ENCODE peak calls at places on chromosomes 6 and 20, in seven cellular contexts. L is AG04450; C is CD4-positive, alpha-beta memory T cell; N is fibroblast of mammary gland; D is heart right ventricle; B is small intestine; U is brain microvascular endothelial cell. T is an unnamed sample.

GRCh38 chr20:50169329-50169823 is 15.9 kb upstream of the PEDS1 start:
- DNase-seq in C (peak; percentile 70), D (peak; percentile 82), U (peak; percentile 86), L (peak; percentile 50), B (peak; percentile 84), N (peak; percentile 83), T (peak; percentile 76)

GRCh38 chr20:50367739-50368375 is 142.3 kb upstream of the PTPN1 start:
- DNase-seq in C (no peak), D (no peak), N (no peak), L (no peak), B (no peak), U (no peak), T (no peak)

GRCh38 chr20:47377122-47377722 is 20.7 kb upstream of the ZMYND8 start:
- DNase-seq in U (no peak), B (no peak), L (no peak), C (no peak), N (no peak), D (no peak), T (peak; percentile 90)

GRCh38 chr6:149480502-149481280 is 4.1 kb downstream of the ZC3H12D start:
- DNase-seq in N (no peak), D (no peak), C (peak; percentile 79), B (no peak), U (no peak), L (no peak), T (no peak)

GRCh38 chr20:58510921-58511320 is 4.3 kb downstream of the APCDD1L start:
- DNase-seq in D (no peak), U (no peak), L (no peak), B (no peak), C (no peak), N (no peak), T (no peak)

GRCh38 chr6:28922841-28923317 is 906 bp downstream of the TRIM27 start:
- DNase-seq in C (peak; percentile 34), B (no peak), L (no peak), D (peak; percentile 59), N (peak; percentile 35), U (peak; percentile 23), T (peak; percentile 44)

GRCh38 chr6:81562169-81562568 is 190.3 kb downstream of the TENT5A start:
- DNase-seq in N (peak; percentile 69), U (peak; percentile 69), B (peak; percentile 32), L (peak; percentile 43), C (no peak), D (no peak), T (peak; percentile 16)

GRCh38 chr6:111057074-111057752 is 30.1 kb upstream of the SLC16A10 start:
- DNase-seq in N (peak; percentile 54), L (peak; percentile 11), U (no peak), C (peak; percentile 30), D (peak; percentile 18), B (peak; percentile 74), T (peak; percentile 62)

GRCh38 chr6:105302617-105303128 is 100.2 kb downstream of the PREP start:
- DNase-seq in D (no peak), L (no peak), U (no peak), B (no peak), N (no peak), C (no peak), T (no peak)

GRCh38 chr6:5190467-5190866 is 70.3 kb downstream of the LYRM4 start:
- DNase-seq in N (peak; percentile 95), B (no peak), C (no peak), D (no peak), L (peak; percentile 83), U (peak; percentile 97), T (peak; percentile 92)

GRCh38 chr6:30960907-30961673 is 20.3 kb downstream of the MUCL3 start:
- DNase-seq in D (no peak), B (no peak), C (no peak), L (no peak), N (no peak), U (peak; percentile 30), T (peak; percentile 9)

GRCh38 chr6:13814938-13815575 is 700 bp upstream of the MCUR1 start:
- DNase-seq in N (peak; percentile 29), C (peak; percentile 1), D (no peak), L (no peak), U (no peak), B (no peak), T (no peak)

GRCh38 chr6:56764081-56764566 is 121.4 kb upstream of the DST start:
- DNase-seq in N (peak; percentile 56), C (no peak), D (no peak), U (no peak), B (peak; percentile 19), L (no peak), T (peak; percentile 64)

GRCh38 chr6:16237242-16237641 is 1.1 kb upstream of the GMPR start:
- DNase-seq in D (no peak), B (no peak), C (no peak), N (no peak), U (no peak), L (no peak), T (no peak)

GRCh38 chr20:39289831-39290230 is 327.7 kb downstream of the DHX35 start:
- DNase-seq in D (no peak), U (no peak), C (no peak), N (no peak), L (no peak), B (no peak), T (no peak)

GRCh38 chr6:3190779-3191178 is 33.4 kb upstream of the TUBB2A start:
- DNase-seq in C (no peak), L (no peak), N (no peak), D (no peak), U (no peak), B (no peak), T (no peak)

GRCh38 chr20:59326188-59326587 is 25.8 kb downstream of the EDN3 start:
- DNase-seq in B (no peak), N (no peak), U (no peak), D (no peak), L (no peak), C (no peak), T (no peak)

GRCh38 chr6:158311193-158311592 is 1.1 kb upstream of the TULP4 start:
- DNase-seq in D (no peak), U (no peak), B (no peak), N (peak; percentile 66), C (no peak), L (no peak), T (no peak)

GRCh38 chr20:3667434-3668037 is 4.3 kb upstream of the GFRA4 start:
- DNase-seq in C (no peak), B (no peak), D (no peak), U (no peak), N (no peak), L (no peak), T (no peak)

GRCh38 chr6:143397229-143398222 is 53.0 kb downstream of the ADAT2 start:
- DNase-seq in B (peak; percentile 75), U (peak; percentile 66), D (peak; percentile 44), N (peak; percentile 86), C (peak; percentile 46), L (peak; percentile 2), T (peak; percentile 100)

GRCh38 chr6:112035446-112035845 is 18.5 kb upstream of the CCN6 start:
- DNase-seq in B (no peak), C (no peak), D (no peak), U (no peak), L (no peak), N (peak; percentile 37), T (no peak)

GRCh38 chr6:108739496-108740330 is 108.5 kb upstream of the ARMC2 start:
- DNase-seq in U (no peak), B (no peak), N (peak; percentile 38), D (no peak), L (no peak), C (no peak), T (peak; percentile 89)

DNA sequence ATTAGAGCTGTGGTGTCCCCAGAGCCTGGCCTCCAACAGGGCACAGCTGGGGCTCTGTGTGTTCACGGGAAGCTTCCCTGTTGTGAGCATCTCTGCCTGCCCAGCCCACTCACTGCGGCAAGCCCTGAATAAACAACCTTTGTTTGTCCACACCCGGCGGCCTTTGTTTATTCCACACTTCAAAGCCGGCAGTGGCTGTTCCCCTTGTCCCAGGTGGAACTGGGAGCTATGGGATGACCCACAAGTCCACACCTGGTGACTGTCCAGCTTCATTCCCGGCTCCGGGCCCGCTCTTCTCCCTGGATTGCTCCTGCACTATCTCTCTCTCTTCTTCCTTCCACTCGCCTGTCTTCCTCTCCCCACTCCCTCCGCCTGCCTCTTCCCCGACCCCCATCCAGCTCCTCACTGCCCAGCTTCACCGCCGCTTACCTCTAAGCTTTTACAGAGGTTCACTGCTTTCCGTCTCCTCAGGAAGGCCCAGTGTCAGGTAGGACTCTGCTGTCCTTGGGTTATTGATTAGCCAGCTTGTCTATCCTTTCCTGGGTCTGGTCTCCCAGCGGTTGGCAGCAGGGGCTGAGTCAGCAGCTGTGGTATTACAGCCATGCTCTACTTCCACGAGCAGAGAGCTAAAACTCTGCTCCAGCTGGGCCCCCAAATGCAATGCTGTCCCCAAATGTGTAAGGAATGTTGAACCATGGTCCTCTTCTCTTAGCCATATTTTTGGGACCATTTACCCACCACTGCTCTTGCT is 17.8 kb downstream of the DACT2 start:
- DNase-seq in L (no peak), U (no peak), C (no peak), D (no peak), B (peak; percentile 79), N (no peak), T (no peak)
- H3K4me3 ChIP-seq in L (no peak overlapping the region), U (no peak overlapping the region), C (no peak overlapping the region), D (no peak overlapping the region), B (peak overlapping the region; percentile 34), N (no peak overlapping the region), T (no peak overlapping the region)

DNA sequence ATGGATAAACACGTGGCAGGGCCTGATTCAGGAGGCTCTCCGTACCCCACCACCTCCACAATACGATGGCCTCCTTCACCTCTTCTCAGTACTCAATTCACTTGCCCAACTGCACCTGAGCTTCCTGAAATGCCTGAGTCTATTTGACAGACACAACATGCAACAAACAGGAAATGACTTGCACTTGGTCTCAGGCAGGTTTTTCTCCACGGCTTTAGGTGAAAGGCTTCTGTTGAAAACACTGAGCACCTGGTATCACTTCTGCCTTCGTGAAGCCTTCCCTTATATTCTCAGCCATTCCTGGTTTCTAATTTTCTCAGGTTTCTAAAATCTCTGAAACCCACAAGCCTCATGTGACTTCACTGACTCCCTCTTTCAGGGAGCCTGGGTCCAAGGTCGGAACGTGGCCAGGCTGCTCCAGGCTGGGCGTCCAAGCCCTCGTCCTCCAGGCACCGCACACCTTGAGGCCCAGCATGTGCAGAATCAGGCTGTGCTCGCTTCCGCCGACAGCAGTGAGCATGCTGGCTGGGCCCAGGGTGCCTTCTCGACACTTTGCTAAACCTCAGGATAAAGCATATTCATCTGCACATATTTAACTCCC is 34.7 kb downstream of the TAF4 start:
- DNase-seq in C (peak; percentile 43), B (peak; percentile 18), D (no peak), L (no peak), N (no peak), U (no peak), T (peak; percentile 74)
- H3K4me3 ChIP-seq in C (no peak overlapping the region), B (no peak overlapping the region), D (no peak overlapping the region), L (no peak overlapping the region), N (no peak overlapping the region), U (no peak overlapping the region), T (no peak overlapping the region)

GRCh38 chr20:64047968-64048401 is 1.5 kb downstream of the SOX18 start:
- DNase-seq in U (no peak), N (no peak), C (no peak), D (no peak), L (no peak), B (no peak), T (no peak)
- H3K4me3 ChIP-seq in U (no peak overlapping the region), N (no peak overlapping the region), C (no peak overlapping the region), D (peak overlapping the region; percentile 59), L (no peak overlapping the region), B (peak overlapping the region; percentile 36), T (no peak overlapping the region)

GRCh38 chr6:87722831-87723726 is 21.0 kb upstream of the AKIRIN2 start:
- DNase-seq in B (peak; percentile 35), D (peak; percentile 71), L (peak; percentile 85), U (peak; percentile 84), C (no peak), N (peak; percentile 98), T (peak; percentile 94)
- H3K4me3 ChIP-seq in B (no peak overlapping the region), D (no peak overlapping the region), L (no peak overlapping the region), U (no peak overlapping the region), C (no peak overlapping the region), N (no peak overlapping the region), T (no peak overlapping the region)

T was measured in epithelial cell of esophagus.